ENCODE peak calls at places on chromosomes 5 and 9, in ten cellular contexts. A is adrenal gland, R is AG04450, L is fibroblast of lung, Y is body of pancreas, N is HFF-Myc, T is brain microvascular endothelial cell, E is choroid plexus epithelial cell, D is GM12865, K is cardiac muscle cell. W is an unnamed sample.
A peak's percentile ranks its signal among the peaks of the same experiment; 100 is the strongest.

GRCh38 chr9:131503626-131504465 is 1.1 kb downstream of the POMT1 start:
- DNase-seq in A (no peak), R (no peak), L (peak; percentile 8), Y (no peak), N (no peak), T (no peak), E (peak; percentile 20), D (peak; percentile 28), K (no peak), W (peak; percentile 55)

GRCh38 chr5:79546782-79547428 is 33.0 kb upstream of the HOMER1 start:
- DNase-seq in A (no peak), R (peak; percentile 55), L (peak; percentile 78), Y (no peak), N (peak; percentile 63), T (no peak), E (peak; percentile 89), D (no peak), K (no peak), W (no peak)

GRCh38 chr5:19547640-19548039 is 440.4 kb downstream of the CDH18 start:
- DNase-seq in A (no peak), R (no peak), L (peak; percentile 72), Y (no peak), N (no peak), T (no peak), E (peak; percentile 43), D (no peak), K (peak; percentile 20), W (no peak)

GRCh38 chr5:32475338-32476097 is 31.0 kb upstream of the ZFR start:
- DNase-seq in A (no peak), R (no peak), L (no peak), Y (no peak), N (no peak), T (no peak), E (no peak), D (no peak), K (no peak), W (no peak)

GRCh38 chr9:2907401-2907800 is 63.5 kb upstream of the PUM3 start:
- DNase-seq in A (no peak), R (no peak), L (no peak), Y (no peak), N (no peak), T (no peak), E (no peak), D (no peak), K (no peak), W (no peak)

GRCh38 chr5:113488645-113489184 is 462 bp upstream of the MCC start:
- DNase-seq in A (no peak), R (no peak), L (no peak), Y (no peak), N (no peak), T (peak; percentile 20), E (peak; percentile 23), D (no peak), K (no peak), W (no peak)

GRCh38 chr5:137361275-137361674 is 137.9 kb downstream of the SPOCK1 start:
- DNase-seq in A (no peak), R (no peak), L (no peak), Y (no peak), N (no peak), T (no peak), E (no peak), D (no peak), K (peak; percentile 44), W (no peak)

GRCh38 chr9:13450723-13451122 is 171.2 kb upstream of the MPDZ start:
- DNase-seq in A (no peak), R (no peak), L (no peak), Y (no peak), N (no peak), T (no peak), E (no peak), D (peak; percentile 1), K (peak; percentile 59), W (no peak)

GRCh38 chr5:107806705-107807104 is 136.0 kb upstream of the EFNA5 start:
- DNase-seq in A (no peak), R (no peak), L (peak; percentile 60), Y (no peak), N (no peak), T (peak; percentile 32), E (peak; percentile 78), D (no peak), K (peak; percentile 33), W (no peak)

GRCh38 chr5:148374693-148375360 is 8.9 kb upstream of the FBXO38 start:
- DNase-seq in A (peak; percentile 65), R (no peak), L (peak; percentile 79), Y (peak; percentile 28), N (no peak), T (peak; percentile 57), E (peak; percentile 90), D (peak; percentile 51), K (peak; percentile 89), W (peak; percentile 13)

GRCh38 chr9:87502446-87503232 is 5.0 kb downstream of the DAPK1 start:
- DNase-seq in A (no peak), R (no peak), L (no peak), Y (peak; percentile 79), N (no peak), T (no peak), E (no peak), D (no peak), K (no peak), W (no peak)

GRCh38 chr5:154520861-154521453 is 42.9 kb upstream of the HAND1 start:
- DNase-seq in A (peak; percentile 29), R (no peak), L (peak; percentile 9), Y (peak; percentile 51), N (no peak), T (no peak), E (peak; percentile 11), D (no peak), K (peak; percentile 19), W (peak; percentile 62)

DNA sequence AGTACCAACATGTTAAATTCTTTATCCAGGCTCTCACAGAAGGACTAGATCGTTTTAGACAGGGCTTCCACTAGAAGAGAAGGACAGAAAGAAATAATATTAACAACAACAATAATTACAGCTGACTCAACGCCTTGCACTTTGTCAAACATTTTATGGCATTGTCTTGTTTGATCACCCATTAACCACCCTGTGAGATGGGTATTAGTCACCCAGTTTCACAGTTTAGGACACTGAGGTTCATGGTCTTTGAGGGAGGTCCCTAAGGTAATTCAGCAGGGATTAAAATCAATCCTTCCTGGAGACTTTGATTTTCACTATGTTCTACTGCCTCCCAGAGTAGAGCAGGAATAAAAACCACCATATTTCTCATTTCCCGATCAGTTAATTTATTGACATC is 51.4 kb upstream of the BNC2 start:
- DNase-seq in A (no peak), R (no peak), L (peak; percentile 24), Y (no peak), N (no peak), T (no peak), E (peak; percentile 26), D (no peak), K (no peak), W (no peak)
- TF ChIP-seq CTCF in A (no peak), R (no peak), L (no peak), Y (no peak), N (no peak), T (no peak), E (peak; percentile 8), D (no peak), K (no peak), W (no peak)

GRCh38 chr5:139062910-139063663 is 135.1 kb downstream of the SIL1 start:
- DNase-seq in A (no peak), R (no peak), L (no peak), Y (no peak), N (no peak), T (no peak), E (no peak), D (no peak), K (no peak), W (no peak)
- TF ChIP-seq CTCF in A (no peak), R (no peak), L (no peak), Y (no peak), N (no peak), T (no peak), E (no peak), D (no peak), K (no peak), W (no peak)

GRCh38 chr5:9707766-9708462 is 77.8 kb upstream of the TAS2R1 start:
- DNase-seq in A (no peak), R (no peak), L (no peak), Y (no peak), N (no peak), T (no peak), E (no peak), D (no peak), K (no peak), W (no peak)

GRCh38 chr5:9715891-9716335 is 85.8 kb upstream of the TAS2R1 start:
- DNase-seq in A (no peak), R (no peak), L (peak; percentile 72), Y (no peak), N (peak; percentile 41), T (peak; percentile 62), E (peak; percentile 43), D (no peak), K (peak; percentile 50), W (no peak)

GRCh38 chr5:9714187-9714586 is 84.0 kb upstream of the TAS2R1 start:
- DNase-seq in A (no peak), R (no peak), L (peak; percentile 12), Y (no peak), N (peak; percentile 37), T (no peak), E (no peak), D (no peak), K (no peak), W (no peak)

GRCh38 chr5:9712506-9713285 is 82.5 kb upstream of the TAS2R1 start:
- DNase-seq in A (no peak), R (peak; percentile 90), L (peak; percentile 78), Y (no peak), N (peak; percentile 98), T (peak; percentile 64), E (peak; percentile 67), D (no peak), K (no peak), W (no peak)

DNA sequence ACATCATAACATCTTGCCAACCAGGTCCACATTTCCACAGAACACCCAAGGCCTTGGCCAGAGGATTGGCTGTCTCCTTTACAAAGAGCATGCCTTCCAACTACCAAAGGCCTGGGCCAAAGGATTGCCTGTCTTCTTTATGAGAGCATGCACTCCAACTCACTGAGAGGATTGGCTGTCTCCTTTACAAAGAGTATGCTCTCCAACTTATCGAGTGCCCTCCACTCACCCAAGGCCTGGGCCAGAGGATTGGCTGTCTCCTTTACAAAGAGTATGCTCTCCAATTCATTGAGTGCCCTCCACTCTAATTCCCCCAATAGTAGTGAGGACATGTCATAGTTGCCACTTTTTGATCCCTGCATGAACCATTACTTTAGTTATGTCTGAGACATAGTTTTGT is 79.9 kb upstream of the TAS2R1 start:
- DNase-seq in A (no peak), R (no peak), L (no peak), Y (no peak), N (no peak), T (no peak), E (no peak), D (no peak), K (no peak), W (no peak)
- TF ChIP-seq CTCF in A (no peak), R (no peak), L (no peak), Y (no peak), N (no peak), T (no peak), E (no peak), D (no peak), K (no peak), W (no peak)

DNA sequence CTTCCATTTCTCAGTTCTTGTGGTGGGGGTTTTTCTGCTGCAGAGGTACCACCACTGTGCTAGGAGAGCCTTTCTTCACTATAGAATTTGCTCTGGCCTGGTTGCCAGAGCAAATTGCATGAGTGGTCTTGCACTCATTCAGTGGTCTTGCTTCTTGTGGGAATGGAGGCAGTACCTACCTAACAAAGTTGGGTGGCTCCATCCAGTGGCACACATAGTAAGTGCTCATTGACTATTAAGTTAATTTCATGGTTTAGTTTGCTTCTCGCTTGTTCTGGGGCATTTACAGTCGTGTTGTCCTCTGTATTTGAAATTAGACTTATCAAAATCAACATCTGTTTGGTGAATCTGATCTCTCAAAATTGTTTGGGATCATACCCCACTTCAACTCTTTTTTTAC is 23.0 kb downstream of the SLC28A3 start:
- DNase-seq in A (no peak), R (no peak), L (no peak), Y (no peak), N (no peak), T (no peak), E (no peak), D (peak; percentile 25), K (no peak), W (no peak)
- TF ChIP-seq CTCF in A (no peak), R (no peak), L (no peak), Y (no peak), N (no peak), T (peak; percentile 27), E (peak; percentile 42), D (peak; percentile 24), K (peak; percentile 11), W (peak; percentile 28)

W was measured in GM10248.